ENCODE peak calls at places on chromosomes 2 and 18, in ten cellular contexts. R is epithelial cell of prostate; K is aorta; T is stimulated activated CD8-positive, alpha-beta memory T cell treated with anti-CD3 and anti-CD28 coated beads, Interleukin-4, amount 100 ng/mL, for 1 hour; M is iPS-NIHi11; G is HS-5; V is chondrocyte; W is G401; H is hypothalamus; F is activated CD4-positive, alpha-beta T cell treated with anti-CD3 and anti-CD28 coated beads, Interleukin-2, amount 50 U/mL, for 1 hour. B is an unnamed sample.

GRCh38 chr2:23745726-23746105 is 181.2 kb downstream of the ATAD2B start:
- DNase-seq in R (peak; percentile 12), K (no peak), T (no peak), M (no peak), G (peak; percentile 5), V (no peak), W (peak; percentile 20), H (no peak), F (no peak), B (no peak)

GRCh38 chr2:128308284-128308731 is 10.4 kb downstream of the HS6ST1 start:
- DNase-seq in R (no peak), K (peak; percentile 79), T (no peak), M (no peak), G (no peak), V (peak; percentile 49), W (no peak), H (no peak), F (no peak), B (no peak)

GRCh38 chr2:38057651-38058410 is 18.1 kb downstream of the CYP1B1 start:
- DNase-seq in R (no peak), K (no peak), T (no peak), M (no peak), G (no peak), V (no peak), W (no peak), H (no peak), F (no peak), B (no peak)

GRCh38 chr18:3604626-3605408 is 154.8 kb downstream of the TGIF1 start:
- DNase-seq in R (peak; percentile 76), K (no peak), T (no peak), M (no peak), G (peak; percentile 86), V (no peak), W (peak; percentile 58), H (no peak), F (no peak), B (peak; percentile 52)

GRCh38 chr2:106075038-106075437 is 119.1 kb downstream of the UXS1 start:
- DNase-seq in R (no peak), K (no peak), T (no peak), M (no peak), G (no peak), V (no peak), W (no peak), H (no peak), F (no peak), B (no peak)

GRCh38 chr18:9628984-9629383 is 14.6 kb upstream of the PPP4R1 start:
- DNase-seq in R (no peak), K (no peak), T (no peak), M (no peak), G (no peak), V (no peak), W (no peak), H (no peak), F (no peak), B (no peak)

GRCh38 chr2:172234716-172235661 is 132.3 kb upstream of the DLX2 start:
- DNase-seq in R (no peak), K (no peak), T (no peak), M (peak; percentile 63), G (no peak), V (no peak), W (no peak), H (no peak), F (peak; percentile 30), B (peak; percentile 37)

GRCh38 chr2:27381577-27382181 is 1.1 kb upstream of the ZNF513 start:
- DNase-seq in R (no peak), K (no peak), T (no peak), M (no peak), G (no peak), V (no peak), W (no peak), H (no peak), F (no peak), B (no peak)

GRCh38 chr2:68045337-68045736 is 17.5 kb downstream of the C1D start:
- DNase-seq in R (no peak), K (no peak), T (no peak), M (no peak), G (no peak), V (no peak), W (no peak), H (no peak), F (no peak), B (no peak)

GRCh38 chr2:233142355-233142897 is 82.3 kb downstream of the INPP5D start:
- DNase-seq in R (no peak), K (no peak), T (no peak), M (no peak), G (no peak), V (no peak), W (no peak), H (no peak), F (no peak), B (peak; percentile 35)

B was measured in central memory CD4-positive, alpha-beta T cell.